ENCODE peak calls at places on chromosomes 11 and 22, in eight cellular contexts. One of them, this sample, is unnamed.

GRCh38 chr11:27013741-27014415 is 20.0 kb downstream of the FIBIN start:
- DNase-seq in dorsolateral prefrontal cortex: no peak
- DNase-seq in A549: no peak
- DNase-seq in neural crest cell: no peak
- DNase-seq in stimulated activated CD4-positive, alpha-beta T cell treated with anti-CD3 and anti-CD28 coated beads, TNF-alpha, amount 100 ng/mL, for 1 hour: no peak
- DNase-seq in hypothalamus: no peak
- DNase-seq in AG08395: peak
- DNase-seq in gastrocnemius medialis: no peak
- DNase-seq in this sample: no peak

GRCh38 chr11:62081378-62082291 is 42.2 kb upstream of the INCENP start:
- DNase-seq in dorsolateral prefrontal cortex: peak
- DNase-seq in A549: peak
- DNase-seq in neural crest cell: peak
- DNase-seq in stimulated activated CD4-positive, alpha-beta T cell treated with anti-CD3 and anti-CD28 coated beads, TNF-alpha, amount 100 ng/mL, for 1 hour: peak
- DNase-seq in hypothalamus: peak
- DNase-seq in AG08395: peak
- DNase-seq in gastrocnemius medialis: peak
- DNase-seq in this sample: peak

GRCh38 chr11:125941606-125942275 is 4.1 kb upstream of the VSIG10L2 start:
- DNase-seq in dorsolateral prefrontal cortex: peak
- DNase-seq in A549: peak
- DNase-seq in neural crest cell: peak
- DNase-seq in stimulated activated CD4-positive, alpha-beta T cell treated with anti-CD3 and anti-CD28 coated beads, TNF-alpha, amount 100 ng/mL, for 1 hour: no peak
- DNase-seq in hypothalamus: peak
- DNase-seq in AG08395: peak
- DNase-seq in gastrocnemius medialis: no peak
- DNase-seq in this sample: peak

GRCh38 chr11:75966546-75967287 is 151.7 kb downstream of the UVRAG start:
- DNase-seq in dorsolateral prefrontal cortex: no peak
- DNase-seq in A549: peak
- DNase-seq in neural crest cell: no peak
- DNase-seq in stimulated activated CD4-positive, alpha-beta T cell treated with anti-CD3 and anti-CD28 coated beads, TNF-alpha, amount 100 ng/mL, for 1 hour: no peak
- DNase-seq in hypothalamus: no peak
- DNase-seq in AG08395: peak
- DNase-seq in gastrocnemius medialis: no peak
- DNase-seq in this sample: no peak

GRCh38 chr22:40524392-40525249 is 111.9 kb downstream of the MRTFA start:
- DNase-seq in dorsolateral prefrontal cortex: no peak
- DNase-seq in A549: no peak
- DNase-seq in neural crest cell: no peak
- DNase-seq in stimulated activated CD4-positive, alpha-beta T cell treated with anti-CD3 and anti-CD28 coated beads, TNF-alpha, amount 100 ng/mL, for 1 hour: no peak
- DNase-seq in hypothalamus: no peak
- DNase-seq in AG08395: no peak
- DNase-seq in gastrocnemius medialis: no peak
- DNase-seq in this sample: no peak

GRCh38 chr11:6405039-6405667 is 13.7 kb downstream of the APBB1 start:
- DNase-seq in dorsolateral prefrontal cortex: peak
- DNase-seq in A549: no peak
- DNase-seq in neural crest cell: peak
- DNase-seq in stimulated activated CD4-positive, alpha-beta T cell treated with anti-CD3 and anti-CD28 coated beads, TNF-alpha, amount 100 ng/mL, for 1 hour: no peak
- DNase-seq in hypothalamus: peak
- DNase-seq in AG08395: no peak
- DNase-seq in gastrocnemius medialis: no peak
- DNase-seq in this sample: no peak

GRCh38 chr11:17978553-17979287 is 34.1 kb downstream of the SERGEF start:
- DNase-seq in dorsolateral prefrontal cortex: peak
- DNase-seq in A549: peak
- DNase-seq in neural crest cell: peak
- DNase-seq in stimulated activated CD4-positive, alpha-beta T cell treated with anti-CD3 and anti-CD28 coated beads, TNF-alpha, amount 100 ng/mL, for 1 hour: no peak
- DNase-seq in hypothalamus: peak
- DNase-seq in AG08395: peak
- DNase-seq in gastrocnemius medialis: peak
- DNase-seq in this sample: no peak

GRCh38 chr11:27255447-27255828 is 107.6 kb downstream of the CCDC34 start:
- DNase-seq in dorsolateral prefrontal cortex: no peak
- DNase-seq in A549: no peak
- DNase-seq in neural crest cell: no peak
- DNase-seq in stimulated activated CD4-positive, alpha-beta T cell treated with anti-CD3 and anti-CD28 coated beads, TNF-alpha, amount 100 ng/mL, for 1 hour: no peak
- DNase-seq in hypothalamus: no peak
- DNase-seq in AG08395: no peak
- DNase-seq in gastrocnemius medialis: no peak
- DNase-seq in this sample: no peak

GRCh38 chr22:44154431-44154942 is 26.2 kb upstream of the PARVG start:
- DNase-seq in dorsolateral prefrontal cortex: no peak
- DNase-seq in A549: no peak
- DNase-seq in neural crest cell: no peak
- DNase-seq in stimulated activated CD4-positive, alpha-beta T cell treated with anti-CD3 and anti-CD28 coated beads, TNF-alpha, amount 100 ng/mL, for 1 hour: no peak
- DNase-seq in hypothalamus: no peak
- DNase-seq in AG08395: no peak
- DNase-seq in gastrocnemius medialis: no peak
- DNase-seq in this sample: no peak

GRCh38 chr22:46149998-46150549 is at the start of gene PPARA:
- DNase-seq in dorsolateral prefrontal cortex: peak
- DNase-seq in A549: peak
- DNase-seq in neural crest cell: peak
- DNase-seq in stimulated activated CD4-positive, alpha-beta T cell treated with anti-CD3 and anti-CD28 coated beads, TNF-alpha, amount 100 ng/mL, for 1 hour: peak
- DNase-seq in hypothalamus: peak
- DNase-seq in AG08395: peak
- DNase-seq in gastrocnemius medialis: peak
- DNase-seq in this sample: peak

GRCh38 chr11:2475151-2475918 is 30.5 kb downstream of the KCNQ1 start:
- DNase-seq in dorsolateral prefrontal cortex: no peak
- DNase-seq in A549: no peak
- DNase-seq in neural crest cell: no peak
- DNase-seq in stimulated activated CD4-positive, alpha-beta T cell treated with anti-CD3 and anti-CD28 coated beads, TNF-alpha, amount 100 ng/mL, for 1 hour: no peak
- DNase-seq in hypothalamus: no peak
- DNase-seq in AG08395: no peak
- DNase-seq in gastrocnemius medialis: no peak
- DNase-seq in this sample: no peak

GRCh38 chr11:19920982-19921381 is 208.3 kb downstream of the NAV2 start:
- DNase-seq in dorsolateral prefrontal cortex: no peak
- DNase-seq in A549: no peak
- DNase-seq in neural crest cell: no peak
- DNase-seq in stimulated activated CD4-positive, alpha-beta T cell treated with anti-CD3 and anti-CD28 coated beads, TNF-alpha, amount 100 ng/mL, for 1 hour: no peak
- DNase-seq in hypothalamus: no peak
- DNase-seq in AG08395: no peak
- DNase-seq in gastrocnemius medialis: no peak
- DNase-seq in this sample: no peak

This sample was measured in activated T-helper 1 cell treated with anti-CD3 and anti-CD28 coated beads, Interleukin-2, amount 50 U/mL, for 16 hours.